ENCODE peak calls at places on chromosome 11, in ten cellular contexts. F, L, Z, Y, S, U, Q, H, C and E are unnamed samples.

GRCh38 chr11:133835258-133836075 is 9.8 kb downstream of the SPATA19 start:
- DNase-seq in F (peak), L (peak), Z (peak), Y (peak), S (peak), U (peak), Q (no peak), H (no peak), C (peak), E (no peak)

GRCh38 chr11:69992943-69993694 is 85.0 kb upstream of the ANO1 start:
- DNase-seq in F (no peak), L (no peak), Z (no peak), Y (no peak), S (no peak), U (no peak), Q (no peak), H (no peak), C (no peak), E (no peak)

GRCh38 chr11:123357990-123358827 is 71.9 kb upstream of the GRAMD1B start:
- DNase-seq in F (no peak), L (no peak), Z (peak), Y (peak), S (peak), U (no peak), Q (no peak), H (no peak), C (peak), E (no peak)

GRCh38 chr11:65498977-65499712 is at the start of gene MALAT1:
- DNase-seq in F (peak), L (peak), Z (peak), Y (peak), S (peak), U (peak), Q (peak), H (peak), C (peak), E (peak)

GRCh38 chr11:45736424-45736823 is 68.5 kb upstream of the SLC35C1 start:
- DNase-seq in F (no peak), L (no peak), Z (peak), Y (peak), S (no peak), U (no peak), Q (no peak), H (no peak), C (peak), E (no peak)

GRCh38 chr11:133064152-133064877 is 468.0 kb downstream of the OPCML start:
- DNase-seq in F (no peak), L (peak), Z (peak), Y (peak), S (peak), U (no peak), Q (peak), H (peak), C (no peak), E (no peak)

GRCh38 chr11:86669424-86669823 is 3.0 kb downstream of the ME3 start:
- DNase-seq in F (no peak), L (no peak), Z (no peak), Y (no peak), S (no peak), U (no peak), Q (no peak), H (no peak), C (no peak), E (no peak)

GRCh38 chr11:13277719-13278619 is at the start of gene BMAL1:
- DNase-seq in F (no peak), L (peak), Z (peak), Y (peak), S (no peak), U (no peak), Q (no peak), H (peak), C (no peak), E (peak)

GRCh38 chr11:106959800-106960199 is 58.5 kb downstream of the GUCY1A2 start:
- DNase-seq in F (no peak), L (no peak), Z (peak), Y (no peak), S (no peak), U (no peak), Q (no peak), H (no peak), C (no peak), E (no peak)

GRCh38 chr11:75350122-75350742 is 1.2 kb downstream of the ARRB1 start:
- DNase-seq in F (no peak), L (no peak), Z (no peak), Y (no peak), S (no peak), U (no peak), Q (no peak), H (no peak), C (no peak), E (no peak)

GRCh38 chr11:57116654-57117053 is 65.1 kb upstream of the LRRC55 start:
- DNase-seq in F (no peak), L (peak), Z (peak), Y (peak), S (peak), U (peak), Q (no peak), H (no peak), C (peak), E (peak)

GRCh38 chr11:107496011-107496410 is 38.4 kb upstream of the CWF19L2 start:
- DNase-seq in F (no peak), L (no peak), Z (peak), Y (no peak), S (no peak), U (no peak), Q (no peak), H (no peak), C (no peak), E (no peak)

GRCh38 chr11:3225159-3225758 is 6.6 kb upstream of the MRGPRG start:
- DNase-seq in F (no peak), L (no peak), Z (no peak), Y (no peak), S (no peak), U (no peak), Q (no peak), H (peak), C (no peak), E (no peak)

GRCh38 chr11:29159552-29160465 is 857.0 kb downstream of the KCNA4 start:
- DNase-seq in F (no peak), L (peak), Z (peak), Y (peak), S (peak), U (peak), Q (no peak), H (no peak), C (peak), E (no peak)

GRCh38 chr11:10201343-10201742 is 92.7 kb downstream of the SBF2 start:
- DNase-seq in F (no peak), L (no peak), Z (peak), Y (no peak), S (no peak), U (no peak), Q (no peak), H (no peak), C (no peak), E (no peak)

GRCh38 chr11:15629690-15630321 is 515.1 kb downstream of the INSC start:
- DNase-seq in F (no peak), L (no peak), Z (no peak), Y (peak), S (peak), U (peak), Q (no peak), H (no peak), C (peak), E (no peak)

GRCh38 chr11:69540118-69541000 is 58.9 kb downstream of the LINC01488 start:
- DNase-seq in F (no peak), L (no peak), Z (no peak), Y (no peak), S (no peak), U (peak), Q (no peak), H (peak), C (no peak), E (no peak)

GRCh38 chr11:60951909-60952741 is at the start of gene SLC15A3:
- DNase-seq in F (no peak), L (peak), Z (peak), Y (peak), S (no peak), U (peak), Q (no peak), H (peak), C (no peak), E (peak)

GRCh38 chr11:121494355-121495099 is 41.8 kb upstream of the SORL1-AS1 start:
- DNase-seq in F (no peak), L (peak), Z (no peak), Y (no peak), S (no peak), U (no peak), Q (no peak), H (no peak), C (no peak), E (peak)

GRCh38 chr11:36354221-36355003 is 58.3 kb downstream of the PRR5L start:
- DNase-seq in F (no peak), L (no peak), Z (peak), Y (peak), S (no peak), U (no peak), Q (no peak), H (no peak), C (no peak), E (no peak)

GRCh38 chr11:120546312-120547205 is 35.0 kb downstream of the GRIK4 start:
- DNase-seq in F (no peak), L (no peak), Z (peak), Y (peak), S (no peak), U (peak), Q (no peak), H (no peak), C (peak), E (no peak)

GRCh38 chr11:382081-382643 is 11.8 kb upstream of the PKP3 start:
- DNase-seq in F (no peak), L (no peak), Z (no peak), Y (no peak), S (no peak), U (no peak), Q (no peak), H (no peak), C (no peak), E (no peak)

GRCh38 chr11:109197656-109198055 is 224.3 kb upstream of the C11orf87 start:
- DNase-seq in F (no peak), L (peak), Z (peak), Y (peak), S (no peak), U (no peak), Q (no peak), H (no peak), C (no peak), E (no peak)

GRCh38 chr11:130719516-130719915 is 196.8 kb downstream of the SNX19 start:
- DNase-seq in F (no peak), L (no peak), Z (peak), Y (no peak), S (no peak), U (no peak), Q (no peak), H (no peak), C (no peak), E (no peak)

GRCh38 chr11:112248216-112248615 is 12.4 kb downstream of the PLET1 start:
- DNase-seq in F (no peak), L (no peak), Z (peak), Y (peak), S (no peak), U (no peak), Q (no peak), H (no peak), C (no peak), E (no peak)

GRCh38 chr11:80097146-80097545 is 656.3 kb upstream of the TENM4 start:
- DNase-seq in F (no peak), L (no peak), Z (no peak), Y (no peak), S (no peak), U (no peak), Q (no peak), H (no peak), C (no peak), E (no peak)

GRCh38 chr11:126072821-126073594 is 10.3 kb upstream of the CDON start:
- DNase-seq in F (no peak), L (no peak), Z (no peak), Y (no peak), S (no peak), U (no peak), Q (no peak), H (no peak), C (no peak), E (no peak)

GRCh38 chr11:28524098-28524497 is 415.9 kb downstream of the METTL15 start:
- DNase-seq in F (no peak), L (no peak), Z (peak), Y (peak), S (no peak), U (no peak), Q (no peak), H (no peak), C (no peak), E (no peak)

GRCh38 chr11:133830931-133831907 is 14.1 kb downstream of the SPATA19 start:
- DNase-seq in F (no peak), L (no peak), Z (no peak), Y (no peak), S (no peak), U (no peak), Q (no peak), H (no peak), C (no peak), E (no peak)

GRCh38 chr11:71153005-71153395 is 99.4 kb downstream of the SHANK2 start:
- DNase-seq in F (no peak), L (no peak), Z (peak), Y (peak), S (no peak), U (peak), Q (no peak), H (no peak), C (peak), E (no peak)